ENCODE peak calls at places on chromosomes 11 and 22, in six cellular contexts. One of them, this sample, is unnamed.

GRCh38 chr22:26432619-26433311 is 3.7 kb downstream of the ASPHD2 start:
- DNase-seq in psoas muscle: no peak
- DNase-seq in kidney: no peak
- DNase-seq in PC-3: no peak
- DNase-seq in IMR-90: no peak
- DNase-seq in osteocyte: no peak
- DNase-seq in this sample: no peak

GRCh38 chr22:17938484-17938924 is 85.9 kb downstream of the MICAL3 start:
- DNase-seq in psoas muscle: no peak
- DNase-seq in kidney: no peak
- DNase-seq in PC-3: no peak
- DNase-seq in IMR-90: peak; percentile 37
- DNase-seq in osteocyte: no peak
- DNase-seq in this sample: peak; percentile 18

GRCh38 chr11:112795142-112795815 is 165.9 kb upstream of the NCAM1 start:
- DNase-seq in psoas muscle: peak; percentile 55
- DNase-seq in kidney: no peak
- DNase-seq in PC-3: peak; percentile 70
- DNase-seq in IMR-90: peak; percentile 31
- DNase-seq in osteocyte: no peak
- DNase-seq in this sample: no peak

GRCh38 chr11:45209000-45209399 is 62.6 kb downstream of the PRDM11 start:
- DNase-seq in psoas muscle: no peak
- DNase-seq in kidney: no peak
- DNase-seq in PC-3: no peak
- DNase-seq in IMR-90: no peak
- DNase-seq in osteocyte: no peak
- DNase-seq in this sample: peak; percentile 79

GRCh38 chr11:106714179-106714578 is 304.1 kb downstream of the GUCY1A2 start:
- DNase-seq in psoas muscle: no peak
- DNase-seq in kidney: no peak
- DNase-seq in PC-3: peak; percentile 28
- DNase-seq in IMR-90: peak; percentile 63
- DNase-seq in osteocyte: no peak
- DNase-seq in this sample: no peak

GRCh38 chr22:37298748-37299495 is 16.6 kb downstream of the CYTH4 start:
- DNase-seq in psoas muscle: no peak
- DNase-seq in kidney: no peak
- DNase-seq in PC-3: no peak
- DNase-seq in IMR-90: no peak
- DNase-seq in osteocyte: no peak
- DNase-seq in this sample: peak; percentile 47

GRCh38 chr11:28649922-28650321 is 541.7 kb downstream of the METTL15 start:
- DNase-seq in psoas muscle: no peak
- DNase-seq in kidney: no peak
- DNase-seq in PC-3: peak; percentile 28
- DNase-seq in IMR-90: no peak
- DNase-seq in osteocyte: no peak
- DNase-seq in this sample: no peak

GRCh38 chr11:103055174-103055890 is 36.6 kb downstream of the DCUN1D5 start:
- DNase-seq in psoas muscle: no peak
- DNase-seq in kidney: no peak
- DNase-seq in PC-3: peak; percentile 71
- DNase-seq in IMR-90: peak; percentile 65
- DNase-seq in osteocyte: no peak
- DNase-seq in this sample: no peak

GRCh38 chr11:14308114-14308896 is 50.7 kb downstream of the RRAS2 start:
- DNase-seq in psoas muscle: no peak
- DNase-seq in kidney: no peak
- DNase-seq in PC-3: peak; percentile 62
- DNase-seq in IMR-90: peak; percentile 58
- DNase-seq in osteocyte: no peak
- DNase-seq in this sample: no peak

GRCh38 chr11:98572941-98573340 is 447.8 kb upstream of the CNTN5 start:
- DNase-seq in psoas muscle: no peak
- DNase-seq in kidney: no peak
- DNase-seq in PC-3: no peak
- DNase-seq in IMR-90: no peak
- DNase-seq in osteocyte: no peak
- DNase-seq in this sample: no peak

GRCh38 chr11:19511413-19512183 is 201.0 kb upstream of the NAV2 start:
- DNase-seq in psoas muscle: peak; percentile 37
- DNase-seq in kidney: peak; percentile 91
- DNase-seq in PC-3: no peak
- DNase-seq in IMR-90: no peak
- DNase-seq in osteocyte: no peak
- DNase-seq in this sample: peak; percentile 45

GRCh38 chr11:75262961-75263852 is 22.6 kb downstream of the TPBGL start:
- DNase-seq in psoas muscle: no peak
- DNase-seq in kidney: peak; percentile 61
- DNase-seq in PC-3: no peak
- DNase-seq in IMR-90: no peak
- DNase-seq in osteocyte: no peak
- DNase-seq in this sample: no peak

GRCh38 chr11:73229321-73230275 is 11.5 kb downstream of the P2RY2 start:
- DNase-seq in psoas muscle: no peak
- DNase-seq in kidney: no peak
- DNase-seq in PC-3: no peak
- DNase-seq in IMR-90: no peak
- DNase-seq in osteocyte: no peak
- DNase-seq in this sample: peak; percentile 20

GRCh38 chr22:39967103-39967829 is 7.1 kb downstream of the TMA7B start:
- DNase-seq in psoas muscle: no peak
- DNase-seq in kidney: no peak
- DNase-seq in PC-3: peak; percentile 33
- DNase-seq in IMR-90: peak; percentile 45
- DNase-seq in osteocyte: no peak
- DNase-seq in this sample: no peak

GRCh38 chr11:104614117-104614716 is 284.0 kb downstream of the CASP12 start:
- DNase-seq in psoas muscle: no peak
- DNase-seq in kidney: no peak
- DNase-seq in PC-3: no peak
- DNase-seq in IMR-90: no peak
- DNase-seq in osteocyte: no peak
- DNase-seq in this sample: no peak

GRCh38 chr11:112961751-112962747 is 829 bp downstream of the NCAM1 start:
- DNase-seq in psoas muscle: peak; percentile 21
- DNase-seq in kidney: peak; percentile 72
- DNase-seq in PC-3: no peak
- DNase-seq in IMR-90: no peak
- DNase-seq in osteocyte: no peak
- DNase-seq in this sample: peak; percentile 84

GRCh38 chr22:44200451-44200850 is 19.7 kb downstream of the PARVG start:
- DNase-seq in psoas muscle: no peak
- DNase-seq in kidney: peak; percentile 42
- DNase-seq in PC-3: no peak
- DNase-seq in IMR-90: no peak
- DNase-seq in osteocyte: no peak
- DNase-seq in this sample: no peak

GRCh38 chr22:50456466-50457234 is 18.2 kb downstream of the SBF1 start:
- DNase-seq in psoas muscle: no peak
- DNase-seq in kidney: no peak
- DNase-seq in PC-3: no peak
- DNase-seq in IMR-90: no peak
- DNase-seq in osteocyte: no peak
- DNase-seq in this sample: peak; percentile 80
- TF ChIP-seq CTCF in psoas muscle: no peak
- TF ChIP-seq CTCF in kidney: no peak
- TF ChIP-seq CTCF in PC-3: peak; percentile 42
- TF ChIP-seq CTCF in IMR-90: peak; percentile 12
- TF ChIP-seq CTCF in osteocyte: peak; percentile 35
- TF ChIP-seq CTCF in this sample: no peak

GRCh38 chr11:95135155-95135554 is 45.5 kb downstream of the ENDOD1 start:
- DNase-seq in psoas muscle: no peak
- DNase-seq in kidney: no peak
- DNase-seq in PC-3: peak; percentile 47
- DNase-seq in IMR-90: no peak
- DNase-seq in osteocyte: no peak
- DNase-seq in this sample: no peak

GRCh38 chr11:95135880-95136279 is 46.2 kb downstream of the ENDOD1 start:
- DNase-seq in psoas muscle: no peak
- DNase-seq in kidney: no peak
- DNase-seq in PC-3: no peak
- DNase-seq in IMR-90: no peak
- DNase-seq in osteocyte: no peak
- DNase-seq in this sample: no peak

GRCh38 chr11:95137299-95137698 is 47.7 kb downstream of the ENDOD1 start:
- DNase-seq in psoas muscle: no peak
- DNase-seq in kidney: no peak
- DNase-seq in PC-3: no peak
- DNase-seq in IMR-90: no peak
- DNase-seq in osteocyte: no peak
- DNase-seq in this sample: no peak

GRCh38 chr11:95140397-95141030 is 50.9 kb downstream of the ENDOD1 start:
- DNase-seq in psoas muscle: no peak
- DNase-seq in kidney: no peak
- DNase-seq in PC-3: no peak
- DNase-seq in IMR-90: peak; percentile 76
- DNase-seq in osteocyte: no peak
- DNase-seq in this sample: no peak

DNA sequence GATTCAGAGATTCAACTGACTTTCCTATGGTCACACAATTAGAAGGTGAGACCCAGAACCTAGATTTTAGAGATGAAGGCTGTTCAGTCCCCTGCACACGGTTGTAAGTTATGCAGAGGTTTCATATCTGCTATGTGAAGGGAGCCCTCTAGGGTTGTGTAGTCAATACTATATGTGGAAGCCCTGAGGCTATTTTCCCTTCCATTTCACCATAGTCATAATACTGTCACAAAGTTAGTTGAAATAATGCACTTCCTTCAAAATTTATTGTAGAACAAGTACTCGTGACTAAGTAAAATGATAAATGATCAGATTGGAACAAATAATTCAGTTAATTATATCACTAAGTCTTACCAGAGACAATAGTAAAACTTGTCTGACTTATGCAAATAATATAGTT is 48.8 kb downstream of the ENDOD1 start:
- DNase-seq in psoas muscle: no peak
- DNase-seq in kidney: no peak
- DNase-seq in PC-3: peak; percentile 49
- DNase-seq in IMR-90: no peak
- DNase-seq in osteocyte: no peak
- DNase-seq in this sample: no peak
- TF ChIP-seq CTCF in psoas muscle: peak; percentile 40
- TF ChIP-seq CTCF in kidney: peak; percentile 32
- TF ChIP-seq CTCF in PC-3: no peak
- TF ChIP-seq CTCF in IMR-90: peak; percentile 23
- TF ChIP-seq CTCF in osteocyte: peak; percentile 19
- TF ChIP-seq CTCF in this sample: peak; percentile 20

GRCh38 chr11:134524876-134525845 is 113.1 kb upstream of the B3GAT1 start:
- DNase-seq in psoas muscle: no peak
- DNase-seq in kidney: peak; percentile 43
- DNase-seq in PC-3: no peak
- DNase-seq in IMR-90: no peak
- DNase-seq in osteocyte: no peak
- DNase-seq in this sample: peak; percentile 13

GRCh38 chr11:134528453-134528852 is 116.4 kb upstream of the B3GAT1 start:
- DNase-seq in psoas muscle: no peak
- DNase-seq in kidney: peak; percentile 24
- DNase-seq in PC-3: no peak
- DNase-seq in IMR-90: no peak
- DNase-seq in osteocyte: peak; percentile 63
- DNase-seq in this sample: peak; percentile 18

GRCh38 chr11:134529212-134530096 is 117.4 kb upstream of the B3GAT1 start:
- DNase-seq in psoas muscle: no peak
- DNase-seq in kidney: peak; percentile 68
- DNase-seq in PC-3: no peak
- DNase-seq in IMR-90: no peak
- DNase-seq in osteocyte: peak; percentile 78
- DNase-seq in this sample: peak; percentile 8

GRCh38 chr11:134530826-134531225 is 118.8 kb upstream of the B3GAT1 start:
- DNase-seq in psoas muscle: no peak
- DNase-seq in kidney: peak; percentile 39
- DNase-seq in PC-3: no peak
- DNase-seq in IMR-90: no peak
- DNase-seq in osteocyte: peak; percentile 76
- DNase-seq in this sample: no peak

DNA sequence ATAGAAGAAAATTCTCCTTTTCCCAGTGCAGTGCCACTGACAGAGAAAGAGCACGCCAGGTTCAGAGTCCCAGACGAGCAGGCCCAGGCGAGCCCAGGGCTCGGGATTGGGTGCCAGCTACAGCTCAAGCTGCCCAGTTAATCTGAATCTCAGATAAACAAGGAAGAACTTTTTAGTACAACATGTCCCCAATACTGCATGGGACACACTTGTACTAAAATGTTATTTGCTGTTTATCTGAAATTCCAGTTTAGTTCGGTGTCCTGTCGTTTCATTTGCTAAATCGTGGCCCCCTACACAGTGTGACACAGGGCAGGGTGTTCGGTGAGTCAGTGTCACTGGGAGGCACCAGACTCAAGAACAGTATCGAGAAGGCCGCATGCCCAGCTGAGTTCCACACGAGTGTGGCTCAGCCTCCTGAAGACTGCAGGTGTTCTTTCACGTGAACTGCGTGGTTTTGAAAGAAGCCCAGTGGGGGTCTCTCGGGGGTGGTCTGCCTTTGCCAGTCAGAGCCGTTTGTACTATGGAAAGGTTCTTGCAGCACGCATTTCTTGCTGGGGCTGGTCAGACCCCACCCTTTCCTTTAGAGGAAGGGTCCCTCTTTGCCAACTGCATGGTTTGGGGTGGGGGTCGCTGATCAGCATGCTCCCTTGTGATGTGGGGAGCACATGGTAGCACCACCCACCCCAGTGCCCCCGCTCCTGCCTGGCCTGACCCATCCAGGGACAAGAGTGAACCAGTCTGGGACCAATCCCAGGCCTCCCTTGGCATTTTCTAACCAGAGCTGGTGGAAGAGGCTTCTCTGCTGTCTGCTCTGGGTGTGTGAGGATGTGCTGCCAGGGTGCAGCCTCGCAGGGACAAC is 115.6 kb upstream of the B3GAT1 start:
- DNase-seq in psoas muscle: no peak
- DNase-seq in kidney: peak; percentile 19
- DNase-seq in PC-3: no peak
- DNase-seq in IMR-90: no peak
- DNase-seq in osteocyte: peak; percentile 76
- DNase-seq in this sample: no peak
- TF ChIP-seq CTCF in psoas muscle: no peak
- TF ChIP-seq CTCF in kidney: no peak
- TF ChIP-seq CTCF in PC-3: no peak
- TF ChIP-seq CTCF in IMR-90: no peak
- TF ChIP-seq CTCF in osteocyte: no peak
- TF ChIP-seq CTCF in this sample: no peak

DNA sequence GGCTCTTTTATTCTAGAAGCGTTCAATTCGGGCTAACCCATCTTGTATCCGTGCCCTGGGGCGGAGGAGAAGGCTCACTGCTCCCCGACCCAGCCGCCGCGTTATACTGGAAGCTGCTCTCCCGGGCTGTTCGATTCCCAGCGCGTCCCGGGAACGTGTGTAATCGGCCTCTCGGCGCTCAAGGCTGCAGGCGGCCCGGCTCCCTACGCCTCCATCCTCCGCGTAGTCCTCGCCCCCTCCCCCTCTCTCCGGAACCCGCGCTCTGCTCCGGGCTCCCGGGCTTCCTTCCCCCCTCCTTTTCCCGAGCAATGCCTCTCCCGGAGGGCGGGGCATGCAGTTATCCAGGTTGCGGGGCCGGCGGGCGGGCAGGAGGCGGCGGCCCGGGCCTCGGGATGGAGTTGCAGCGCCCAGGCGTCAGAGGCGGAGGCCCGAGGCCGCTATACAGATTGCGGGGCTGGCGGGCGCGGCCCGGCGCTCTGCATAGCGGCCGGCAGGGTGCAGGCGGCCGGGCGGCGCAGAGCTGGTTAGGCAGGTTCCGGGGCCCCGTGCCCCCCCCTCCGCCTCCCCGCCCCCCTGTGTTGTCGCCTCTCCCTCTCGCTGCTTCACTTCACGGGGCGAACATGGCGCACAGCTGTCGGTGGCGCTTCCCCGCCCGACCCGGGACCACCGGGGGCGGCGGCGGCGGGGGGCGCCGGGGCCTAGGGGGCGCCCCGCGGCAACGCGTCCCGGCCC is at the start of gene KMT2A:
- DNase-seq in psoas muscle: peak; percentile 99
- DNase-seq in kidney: peak; percentile 99
- DNase-seq in PC-3: peak; percentile 99
- DNase-seq in IMR-90: peak; percentile 95
- DNase-seq in osteocyte: peak; percentile 99
- DNase-seq in this sample: peak; percentile 99
- TF ChIP-seq CTCF in psoas muscle: no peak
- TF ChIP-seq CTCF in kidney: peak; percentile 100
- TF ChIP-seq CTCF in PC-3: no peak
- TF ChIP-seq CTCF in IMR-90: no peak
- TF ChIP-seq CTCF in osteocyte: no peak
- TF ChIP-seq CTCF in this sample: peak; percentile 95

This sample was measured in upper lobe of left lung.